ENCODE peak calls at places on chromosome 2, in ten cellular contexts. Z is ELF-1; W is ovary; F is stimulated activated naive CD8-positive, alpha-beta T cell treated with anti-CD3 and anti-CD28 coated beads, Interleukin-15, amount 100 ng/mL, for 72 hours; B is NCI-H1417; K is ACHN; P is HT1080; N is Kasumi-1; J is stimulated activated CD4-positive, alpha-beta T cell treated with anti-CD3 and anti-CD28 coated beads, Interleukin-15, amount 100 ng/mL, for 1 hour; I is dermis microvascular lymphatic vessel endothelial cell. D is an unnamed sample.

GRCh38 chr2:156649596-156649995 is 213.4 kb downstream of the GPD2 start:
- DNase-seq in Z (no peak), W (no peak), F (no peak), B (no peak), K (no peak), P (no peak), N (no peak), J (no peak), I (no peak), D (no peak)

GRCh38 chr2:204293884-204294535 is 251.3 kb upstream of the PARD3B start:
- DNase-seq in Z (no peak), W (no peak), F (no peak), B (peak; percentile 21), K (no peak), P (no peak), N (no peak), J (no peak), I (no peak), D (no peak)

GRCh38 chr2:157473585-157473984 is 29.7 kb upstream of the CYTIP start:
- DNase-seq in Z (no peak), W (no peak), F (no peak), B (no peak), K (no peak), P (no peak), N (no peak), J (no peak), I (no peak), D (no peak)

GRCh38 chr2:168699834-168700417 is 102.5 kb upstream of the NOSTRIN start:
- DNase-seq in Z (no peak), W (peak; percentile 99), F (no peak), B (no peak), K (no peak), P (no peak), N (no peak), J (no peak), I (no peak), D (no peak)

GRCh38 chr2:232419245-232420072 is 12.8 kb downstream of the ALPG start:
- DNase-seq in Z (peak; percentile 68), W (no peak), F (no peak), B (peak; percentile 70), K (no peak), P (no peak), N (no peak), J (no peak), I (no peak), D (no peak)

GRCh38 chr2:240205348-240205747 is 64.9 kb upstream of the OTOS start:
- DNase-seq in Z (no peak), W (no peak), F (peak; percentile 46), B (no peak), K (peak; percentile 80), P (peak; percentile 79), N (no peak), J (peak; percentile 26), I (no peak), D (no peak)

GRCh38 chr2:24917086-24917485 is 3.0 kb downstream of the ADCY3 start:
- DNase-seq in Z (no peak), W (no peak), F (peak; percentile 52), B (no peak), K (no peak), P (peak; percentile 10), N (no peak), J (no peak), I (no peak), D (no peak)

GRCh38 chr2:3628800-3629199 is 29.2 kb upstream of the ALLC start:
- DNase-seq in Z (peak; percentile 72), W (no peak), F (no peak), B (peak; percentile 41), K (peak; percentile 30), P (peak; percentile 47), N (no peak), J (no peak), I (no peak), D (peak; percentile 38)

GRCh38 chr2:16862474-16862873 is 196.8 kb upstream of the CYRIA start:
- DNase-seq in Z (no peak), W (no peak), F (no peak), B (no peak), K (no peak), P (no peak), N (no peak), J (no peak), I (no peak), D (no peak)

GRCh38 chr2:67930156-67930555 is 132.6 kb downstream of the C1D start:
- DNase-seq in Z (peak; percentile 75), W (no peak), F (no peak), B (no peak), K (no peak), P (no peak), N (no peak), J (no peak), I (no peak), D (peak; percentile 92)

GRCh38 chr2:20179755-20180594 is 45.0 kb downstream of the SDC1 start:
- DNase-seq in Z (peak; percentile 64), W (no peak), F (no peak), B (no peak), K (peak; percentile 95), P (no peak), N (no peak), J (no peak), I (no peak), D (no peak)

GRCh38 chr2:1731512-1731962 is 12.8 kb downstream of the PXDN start:
- DNase-seq in Z (no peak), W (peak; percentile 33), F (no peak), B (no peak), K (peak; percentile 51), P (no peak), N (no peak), J (no peak), I (no peak), D (no peak)

GRCh38 chr2:227395556-227395955 is 7.8 kb upstream of the SCYGR1 start:
- DNase-seq in Z (no peak), W (no peak), F (no peak), B (no peak), K (no peak), P (no peak), N (no peak), J (no peak), I (no peak), D (no peak)

GRCh38 chr2:174553811-174554493 is 43.7 kb downstream of the WIPF1 start:
- DNase-seq in Z (no peak), W (no peak), F (no peak), B (no peak), K (no peak), P (no peak), N (peak; percentile 72), J (no peak), I (no peak), D (no peak)

GRCh38 chr2:36667931-36668330 is 28.6 kb upstream of the VIT start:
- DNase-seq in Z (peak; percentile 37), W (no peak), F (no peak), B (no peak), K (no peak), P (no peak), N (no peak), J (no peak), I (no peak), D (no peak)

GRCh38 chr2:15730545-15731212 is 139.0 kb downstream of the DDX1 start:
- DNase-seq in Z (peak; percentile 67), W (peak; percentile 98), F (no peak), B (no peak), K (peak; percentile 97), P (peak; percentile 92), N (no peak), J (no peak), I (peak; percentile 78), D (no peak)

GRCh38 chr2:20551231-20551944 is 99.5 kb downstream of the HS1BP3 start:
- DNase-seq in Z (no peak), W (no peak), F (no peak), B (no peak), K (no peak), P (no peak), N (no peak), J (no peak), I (no peak), D (no peak)

GRCh38 chr2:58299123-58299522 is 58.0 kb upstream of the FANCL start:
- DNase-seq in Z (no peak), W (no peak), F (no peak), B (no peak), K (no peak), P (no peak), N (no peak), J (no peak), I (no peak), D (no peak)

GRCh38 chr2:8636691-8637636 is 44.9 kb upstream of the ID2 start:
- DNase-seq in Z (peak; percentile 90), W (peak; percentile 59), F (no peak), B (no peak), K (peak; percentile 63), P (no peak), N (no peak), J (no peak), I (no peak), D (no peak)

GRCh38 chr2:120914839-120915521 is 179.3 kb downstream of the GLI2 start:
- DNase-seq in Z (peak; percentile 73), W (peak; percentile 88), F (no peak), B (no peak), K (peak; percentile 85), P (peak; percentile 98), N (no peak), J (no peak), I (peak; percentile 90), D (no peak)

GRCh38 chr2:88737385-88737784 is 45.9 kb downstream of the RPIA start:
- DNase-seq in Z (no peak), W (no peak), F (no peak), B (no peak), K (no peak), P (peak; percentile 28), N (no peak), J (no peak), I (peak; percentile 41), D (no peak)

D was measured in NT2/D1.